ENCODE peak calls at places on chromosomes 5 and 9, in ten cellular contexts. R is fibroblast of pulmonary artery, G is nephron progenitor cell, W is DND-41, A is A549, E is uterus, C is activated B cell treated with CpG ODN at 0.5 μM for 24 hours, B is PC-9, Z is AG04450, Y is adrenal gland. U is an unnamed sample.

GRCh38 chr9:3951266-3951665 is 348.6 kb downstream of the GLIS3 start:
- DNase-seq in R (peak; percentile 36), G (no peak), W (no peak), A (no peak), E (no peak), C (no peak), B (no peak), Z (no peak), Y (no peak), U (no peak)

GRCh38 chr5:146919304-146919703 is 40.7 kb upstream of the PPP2R2B start:
- DNase-seq in R (no peak), G (no peak), W (no peak), A (no peak), E (no peak), C (no peak), B (no peak), Z (no peak), Y (no peak), U (no peak)

GRCh38 chr5:178230879-178231735 is 1.5 kb downstream of the PHYKPL start:
- DNase-seq in R (peak; percentile 42), G (no peak), W (no peak), A (no peak), E (no peak), C (no peak), B (no peak), Z (no peak), Y (peak; percentile 84), U (no peak)

GRCh38 chr5:65791721-65792698 is 70.0 kb downstream of the NLN start:
- DNase-seq in R (no peak), G (no peak), W (no peak), A (no peak), E (no peak), C (no peak), B (no peak), Z (no peak), Y (no peak), U (no peak)

GRCh38 chr5:151078490-151079262 is 2.2 kb downstream of the TNIP1 start:
- DNase-seq in R (no peak), G (no peak), W (no peak), A (no peak), E (no peak), C (peak; percentile 58), B (no peak), Z (no peak), Y (no peak), U (no peak)

GRCh38 chr5:86684222-86684621 is 66.5 kb downstream of the COX7C start:
- DNase-seq in R (peak; percentile 2), G (no peak), W (no peak), A (no peak), E (no peak), C (no peak), B (no peak), Z (no peak), Y (no peak), U (no peak)

GRCh38 chr9:8560560-8561525 is 761.3 kb upstream of the DMAC1 start:
- DNase-seq in R (no peak), G (no peak), W (no peak), A (no peak), E (no peak), C (no peak), B (no peak), Z (no peak), Y (no peak), U (no peak)

GRCh38 chr5:80182802-80183645 is 72.8 kb downstream of the SERINC5 start:
- DNase-seq in R (no peak), G (no peak), W (peak; percentile 57), A (no peak), E (no peak), C (no peak), B (peak; percentile 78), Z (no peak), Y (no peak), U (no peak)

GRCh38 chr5:2375796-2376195 is 375.7 kb downstream of the IRX2 start:
- DNase-seq in R (no peak), G (no peak), W (no peak), A (no peak), E (no peak), C (no peak), B (no peak), Z (no peak), Y (no peak), U (no peak)

GRCh38 chr9:70480405-70480980 is 66.0 kb upstream of the KLF9 start:
- DNase-seq in R (peak; percentile 99), G (no peak), W (no peak), A (no peak), E (peak; percentile 93), C (no peak), B (no peak), Z (peak; percentile 79), Y (peak; percentile 62), U (peak; percentile 42)

GRCh38 chr9:94082956-94083355 is 1.3 kb upstream of the PTPDC1 start:
- DNase-seq in R (peak; percentile 52), G (no peak), W (no peak), A (no peak), E (no peak), C (no peak), B (no peak), Z (no peak), Y (no peak), U (no peak)

GRCh38 chr5:219492-219891 is 1.4 kb downstream of the SDHA start:
- DNase-seq in R (peak; percentile 32), G (no peak), W (peak; percentile 45), A (no peak), E (no peak), C (peak; percentile 25), B (no peak), Z (no peak), Y (peak; percentile 27), U (no peak)

GRCh38 chr5:54727874-54728273 is 210.3 kb downstream of the SNX18 start:
- DNase-seq in R (no peak), G (no peak), W (no peak), A (no peak), E (no peak), C (no peak), B (no peak), Z (no peak), Y (no peak), U (no peak)

GRCh38 chr5:93585054-93585751 is 2.2 kb downstream of the NR2F1 start:
- DNase-seq in R (no peak), G (peak; percentile 48), W (no peak), A (no peak), E (peak; percentile 44), C (no peak), B (no peak), Z (no peak), Y (peak; percentile 61), U (no peak)

GRCh38 chr5:105197531-105197930 is 1634.9 kb upstream of the NUDT12 start:
- DNase-seq in R (no peak), G (no peak), W (no peak), A (no peak), E (no peak), C (no peak), B (no peak), Z (no peak), Y (no peak), U (no peak)

GRCh38 chr5:115457985-115458384 is 86.6 kb downstream of the FEM1C start:
- DNase-seq in R (peak; percentile 87), G (no peak), W (no peak), A (no peak), E (no peak), C (no peak), B (no peak), Z (no peak), Y (no peak), U (no peak)

GRCh38 chr5:171309526-171310333 is 682 bp downstream of the TLX3 start:
- DNase-seq in R (no peak), G (peak; percentile 42), W (peak; percentile 49), A (no peak), E (no peak), C (no peak), B (no peak), Z (no peak), Y (no peak), U (no peak)

GRCh38 chr5:55481293-55481900 is 53.4 kb downstream of the PLPP1 start:
- DNase-seq in R (no peak), G (no peak), W (no peak), A (no peak), E (no peak), C (no peak), B (no peak), Z (no peak), Y (no peak), U (no peak)

DNA sequence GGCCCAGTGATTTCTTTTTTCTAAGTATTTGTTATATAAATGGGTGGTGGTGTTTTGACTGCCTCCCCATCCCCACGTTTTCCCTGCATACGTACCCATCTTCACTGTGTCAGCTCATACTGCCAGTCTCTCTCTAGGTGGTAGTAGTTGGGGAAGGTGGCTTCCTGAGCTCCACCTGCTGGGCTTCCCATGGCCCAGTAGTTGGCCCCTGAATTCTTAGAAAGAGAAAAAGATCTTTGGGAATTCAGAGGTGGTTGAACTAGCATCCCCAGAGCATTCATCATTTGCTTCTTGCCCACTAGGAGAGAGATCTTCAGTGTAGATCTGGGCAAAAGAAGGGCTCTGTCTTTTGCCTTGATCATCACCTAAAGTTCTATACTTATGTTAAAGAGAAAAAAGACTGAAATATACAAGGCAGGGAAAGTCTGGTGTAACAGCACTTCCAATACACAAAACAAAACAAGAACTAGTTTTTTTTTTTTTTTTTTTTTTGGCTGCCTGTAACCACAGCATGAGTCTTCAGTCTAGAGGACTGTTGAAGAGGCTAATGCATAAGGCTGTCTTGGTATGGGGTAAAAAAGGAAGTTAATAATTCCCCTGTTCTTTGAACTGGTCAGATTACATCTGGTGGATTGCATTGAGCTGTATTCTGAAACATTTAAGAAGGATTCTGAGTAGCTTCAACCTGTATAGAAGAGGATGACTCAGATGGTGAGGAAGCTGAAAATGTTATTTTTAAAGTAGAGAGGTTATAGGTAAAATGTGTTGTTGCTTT is 128.7 kb downstream of the ATG10 start:
- DNase-seq in R (no peak), G (no peak), W (peak; percentile 20), A (peak; percentile 1), E (no peak), C (no peak), B (no peak), Z (peak; percentile 15), Y (no peak), U (no peak)
- TF ChIP-seq CTCF in R (no peak), G (no peak), W (peak; percentile 34), A (no peak), E (no peak), C (no peak), B (no peak), Z (no peak), Y (no peak), U (no peak)

GRCh38 chr9:121556580-121556979 is 56.9 kb upstream of the GGTA1 start:
- DNase-seq in R (peak; percentile 97), G (no peak), W (no peak), A (no peak), E (no peak), C (no peak), B (peak; percentile 81), Z (peak; percentile 88), Y (peak; percentile 91), U (no peak)
- TF ChIP-seq CTCF in R (no peak), G (no peak), W (no peak), A (no peak), E (no peak), C (no peak), B (no peak), Z (no peak), Y (no peak), U (no peak)

GRCh38 chr9:76650692-76651091 is 113.5 kb upstream of the PCA3 start:
- DNase-seq in R (no peak), G (peak; percentile 4), W (peak; percentile 9), A (no peak), E (no peak), C (no peak), B (no peak), Z (no peak), Y (no peak), U (no peak)
- TF ChIP-seq CTCF in R (no peak), G (no peak), W (no peak), A (no peak), E (no peak), C (no peak), B (no peak), Z (no peak), Y (no peak), U (no peak)

GRCh38 chr9:109192732-109193361 is 25.8 kb upstream of the FRRS1L start:
- DNase-seq in R (peak; percentile 16), G (peak; percentile 50), W (peak; percentile 10), A (peak; percentile 22), E (no peak), C (no peak), B (no peak), Z (no peak), Y (peak; percentile 42), U (no peak)
- TF ChIP-seq CTCF in R (peak; percentile 39), G (peak; percentile 53), W (peak; percentile 40), A (peak; percentile 49), E (no peak), C (no peak), B (peak; percentile 65), Z (peak; percentile 57), Y (peak; percentile 48), U (no peak)

U was measured in mesothelial cell of epicardium.